ENCODE peak calls at places on chromosome 16, in eight cellular contexts. One of them, this sample, is unnamed.

GRCh38 chr16:2512920-2513404 is 790 bp upstream of the ATP6V0C start:
- DNase-seq in AG08395: no peak
- DNase-seq in ascending aorta: no peak
- DNase-seq in GM10248: peak
- DNase-seq in NCI-H2029 treated with DMSO at 0.1 percent for 48 hours: no peak
- DNase-seq in CD4-positive, alpha-beta T cell: no peak
- DNase-seq in NB4: peak
- DNase-seq in Daoy: no peak
- DNase-seq in this sample: peak

GRCh38 chr16:7405166-7405565 is 72.5 kb downstream of the RBFOX1 start:
- DNase-seq in AG08395: peak
- DNase-seq in ascending aorta: no peak
- DNase-seq in GM10248: no peak
- DNase-seq in NCI-H2029 treated with DMSO at 0.1 percent for 48 hours: peak
- DNase-seq in CD4-positive, alpha-beta T cell: no peak
- DNase-seq in NB4: no peak
- DNase-seq in Daoy: peak
- DNase-seq in this sample: peak

GRCh38 chr16:83762141-83763024 is 45.4 kb upstream of the HSBP1 start:
- DNase-seq in AG08395: no peak
- DNase-seq in ascending aorta: no peak
- DNase-seq in GM10248: no peak
- DNase-seq in NCI-H2029 treated with DMSO at 0.1 percent for 48 hours: peak
- DNase-seq in CD4-positive, alpha-beta T cell: no peak
- DNase-seq in NB4: no peak
- DNase-seq in Daoy: no peak
- DNase-seq in this sample: no peak

GRCh38 chr16:86574646-86575045 is 3.7 kb upstream of the FOXL1 start:
- DNase-seq in AG08395: no peak
- DNase-seq in ascending aorta: no peak
- DNase-seq in GM10248: no peak
- DNase-seq in NCI-H2029 treated with DMSO at 0.1 percent for 48 hours: no peak
- DNase-seq in CD4-positive, alpha-beta T cell: no peak
- DNase-seq in NB4: no peak
- DNase-seq in Daoy: no peak
- DNase-seq in this sample: no peak

GRCh38 chr16:89924298-89924924 is 1.3 kb downstream of the TUBB3 start:
- DNase-seq in AG08395: no peak
- DNase-seq in ascending aorta: no peak
- DNase-seq in GM10248: no peak
- DNase-seq in NCI-H2029 treated with DMSO at 0.1 percent for 48 hours: no peak
- DNase-seq in CD4-positive, alpha-beta T cell: peak
- DNase-seq in NB4: peak
- DNase-seq in Daoy: peak
- DNase-seq in this sample: peak

GRCh38 chr16:8848231-8848938 is 20.4 kb downstream of the CARHSP1 start:
- DNase-seq in AG08395: no peak
- DNase-seq in ascending aorta: no peak
- DNase-seq in GM10248: no peak
- DNase-seq in NCI-H2029 treated with DMSO at 0.1 percent for 48 hours: no peak
- DNase-seq in CD4-positive, alpha-beta T cell: no peak
- DNase-seq in NB4: peak
- DNase-seq in Daoy: no peak
- DNase-seq in this sample: peak

GRCh38 chr16:69567031-69567680 is 1.4 kb downstream of the NFAT5 start:
- DNase-seq in AG08395: peak
- DNase-seq in ascending aorta: no peak
- DNase-seq in GM10248: peak
- DNase-seq in NCI-H2029 treated with DMSO at 0.1 percent for 48 hours: no peak
- DNase-seq in CD4-positive, alpha-beta T cell: no peak
- DNase-seq in NB4: peak
- DNase-seq in Daoy: no peak
- DNase-seq in this sample: peak

GRCh38 chr16:59324462-59324861 is 590.3 kb upstream of the GOT2 start:
- DNase-seq in AG08395: no peak
- DNase-seq in ascending aorta: no peak
- DNase-seq in GM10248: no peak
- DNase-seq in NCI-H2029 treated with DMSO at 0.1 percent for 48 hours: no peak
- DNase-seq in CD4-positive, alpha-beta T cell: no peak
- DNase-seq in NB4: no peak
- DNase-seq in Daoy: no peak
- DNase-seq in this sample: no peak

GRCh38 chr16:89827383-89828198 is 684 bp upstream of the SPIRE2 start:
- DNase-seq in AG08395: peak
- DNase-seq in ascending aorta: no peak
- DNase-seq in GM10248: no peak
- DNase-seq in NCI-H2029 treated with DMSO at 0.1 percent for 48 hours: no peak
- DNase-seq in CD4-positive, alpha-beta T cell: no peak
- DNase-seq in NB4: peak
- DNase-seq in Daoy: peak
- DNase-seq in this sample: peak

GRCh38 chr16:49068224-49068623 is 213.4 kb downstream of the CBLN1 start:
- DNase-seq in AG08395: no peak
- DNase-seq in ascending aorta: no peak
- DNase-seq in GM10248: no peak
- DNase-seq in NCI-H2029 treated with DMSO at 0.1 percent for 48 hours: no peak
- DNase-seq in CD4-positive, alpha-beta T cell: no peak
- DNase-seq in NB4: no peak
- DNase-seq in Daoy: peak
- DNase-seq in this sample: no peak

GRCh38 chr16:9042533-9042932 is 48.9 kb upstream of the HAPSTR1 start:
- DNase-seq in AG08395: no peak
- DNase-seq in ascending aorta: no peak
- DNase-seq in GM10248: no peak
- DNase-seq in NCI-H2029 treated with DMSO at 0.1 percent for 48 hours: no peak
- DNase-seq in CD4-positive, alpha-beta T cell: no peak
- DNase-seq in NB4: no peak
- DNase-seq in Daoy: peak
- DNase-seq in this sample: no peak

This sample was measured in H9.